ENCODE peak calls at places on chromosomes 11 and 22, in five cellular contexts. A is KBM-7, Y is NCI-H1092, D is body of pancreas, R is endothelial cell. S is an unnamed sample.

GRCh38 chr11:71396548-71397123 is 51.6 kb downstream of the DHCR7 start:
- DNase-seq in Y (peak), A (no peak), R (no peak), D (no peak), S (no peak)

GRCh38 chr11:112467721-112468120 is 207.1 kb upstream of the PLET1 start:
- DNase-seq in R (no peak), A (no peak), Y (no peak), D (no peak), S (no peak)

GRCh38 chr11:95147364-95147905 is 57.8 kb downstream of the ENDOD1 start:
- DNase-seq in A (peak), D (peak), Y (no peak), R (no peak), S (no peak)

GRCh38 chr11:122023614-122024250 is 92.3 kb downstream of the BLID start:
- DNase-seq in Y (no peak), R (no peak), D (no peak), A (no peak), S (no peak)

GRCh38 chr11:117668291-117668690 is 128.7 kb downstream of the DSCAML1 start:
- DNase-seq in R (no peak), D (no peak), Y (peak), A (no peak), S (no peak)

GRCh38 chr22:48256041-48256739 is 1493.7 kb downstream of the TBC1D22A start:
- DNase-seq in Y (no peak), A (no peak), D (no peak), R (no peak), S (no peak)

GRCh38 chr11:123654566-123655081 is at the start of gene SCN3B:
- DNase-seq in R (peak), Y (peak), D (peak), A (peak), S (no peak)

GRCh38 chr11:76030973-76031590 is 175.2 kb downstream of the WNT11 start:
- DNase-seq in Y (no peak), R (no peak), A (no peak), D (no peak), S (no peak)

GRCh38 chr11:118497831-118498230 is 29.4 kb upstream of the TTC36 start:
- DNase-seq in R (no peak), D (no peak), Y (no peak), A (no peak), S (no peak)

GRCh38 chr11:880447-880846 is 30.2 kb downstream of the CHID1 start:
- DNase-seq in R (no peak), D (no peak), Y (no peak), A (no peak), S (no peak)

GRCh38 chr11:33941637-33942160 is 49.8 kb upstream of the LMO2 start:
- DNase-seq in A (peak), D (no peak), R (no peak), Y (no peak), S (no peak)

GRCh38 chr11:19027829-19028595 is 32.5 kb downstream of the MRGPRX2 start:
- DNase-seq in A (no peak), Y (no peak), R (no peak), D (peak), S (no peak)

GRCh38 chr11:122197055-122197987 is 81.3 kb upstream of the BLID start:
- DNase-seq in R (no peak), D (no peak), Y (no peak), A (no peak), S (no peak)

GRCh38 chr11:10742460-10743208 is 8.4 kb upstream of the CTR9 start:
- DNase-seq in R (no peak), Y (no peak), A (no peak), D (no peak), S (peak)

GRCh38 chr22:49261616-49262015 is 566.1 kb downstream of the BRD1 start:
- DNase-seq in A (no peak), D (no peak), R (no peak), Y (no peak), S (no peak)

GRCh38 chr11:43397251-43397650 is 38.5 kb downstream of the TTC17 start:
- DNase-seq in D (no peak), Y (no peak), A (no peak), R (no peak), S (no peak)

GRCh38 chr11:24747275-24748251 is 250.7 kb downstream of the LUZP2 start:
- DNase-seq in D (no peak), Y (no peak), A (peak), R (no peak), S (no peak)

GRCh38 chr11:61911124-61911700 is 6.2 kb downstream of the RAB3IL1 start:
- DNase-seq in R (no peak), D (no peak), Y (no peak), A (no peak), S (no peak)

GRCh38 chr22:43849731-43850130 is 12.6 kb downstream of the SULT4A1 start:
- DNase-seq in Y (no peak), A (no peak), D (no peak), R (no peak), S (no peak)

GRCh38 chr11:134412508-134413333 is 679 bp upstream of the B3GAT1 start:
- DNase-seq in Y (peak), R (peak), A (no peak), D (no peak), S (no peak)

GRCh38 chr22:25357606-25358420 is 138.4 kb downstream of the CRYBB2 start:
- DNase-seq in Y (no peak), A (no peak), D (no peak), R (no peak), S (no peak)

GRCh38 chr11:100929377-100929776 is 200.2 kb downstream of the PGR start:
- DNase-seq in A (no peak), R (no peak), Y (no peak), D (no peak), S (no peak)

GRCh38 chr11:120168108-120168959 is 30.4 kb upstream of the TRIM29 start:
- DNase-seq in R (no peak), D (no peak), Y (no peak), A (no peak), S (no peak)

GRCh38 chr11:32053151-32053550 is 37.7 kb upstream of the RCN1 start:
- DNase-seq in D (no peak), A (no peak), R (no peak), Y (no peak), S (no peak)

GRCh38 chr11:131694526-131695424 is 324.4 kb downstream of the NTM start:
- DNase-seq in D (peak), A (peak), Y (peak), R (peak), S (no peak)

GRCh38 chr22:26893034-26893710 is 235.8 kb downstream of the MIAT start:
- DNase-seq in D (no peak), A (no peak), R (no peak), Y (peak), S (no peak)

GRCh38 chr11:2361565-2361964 is 15.5 kb upstream of the CD81 start:
- DNase-seq in R (no peak), Y (no peak), D (no peak), A (no peak), S (no peak)

GRCh38 chr11:8641332-8641731 is 41.1 kb downstream of the TRIM66 start:
- DNase-seq in A (no peak), D (no peak), Y (no peak), R (no peak), S (no peak)

GRCh38 chr11:99325807-99326206 is 305.1 kb downstream of the CNTN5 start:
- DNase-seq in Y (no peak), A (no peak), R (no peak), D (no peak), S (no peak)

GRCh38 chr11:19864141-19865120 is 151.8 kb downstream of the NAV2 start:
- DNase-seq in Y (no peak), D (no peak), R (no peak), A (no peak), S (no peak)

GRCh38 chr11:95559899-95560298 is 229.7 kb downstream of the FAM76B start:
- DNase-seq in R (no peak), D (peak), A (no peak), Y (no peak), S (no peak)

GRCh38 chr11:125275905-125276634 is 111.5 kb downstream of the PKNOX2 start:
- DNase-seq in D (peak), R (no peak), A (no peak), Y (peak), S (no peak)

GRCh38 chr22:22706253-22706940 is 62.0 kb downstream of the GGTLC2 start:
- DNase-seq in Y (no peak), A (no peak), R (no peak), D (no peak), S (no peak)

GRCh38 chr11:121721961-121722360 is 269.2 kb upstream of the SORL1-AS1 start:
- DNase-seq in R (no peak), A (no peak), D (no peak), Y (peak), S (no peak)

GRCh38 chr11:7524831-7525230 is 11.0 kb downstream of the PPFIBP2 start:
- DNase-seq in D (no peak), Y (no peak), A (peak), R (no peak), S (no peak)

GRCh38 chr11:78557236-78557635 is 17.4 kb downstream of the NARS2 start:
- DNase-seq in Y (no peak), A (no peak), D (no peak), R (no peak), S (no peak)

GRCh38 chr11:45098929-45099328 is 47.5 kb upstream of the PRDM11 start:
- DNase-seq in R (no peak), D (no peak), A (no peak), Y (no peak), S (no peak)

GRCh38 chr22:41507330-41508063 is 36.8 kb downstream of the POLR3H start:
- DNase-seq in A (no peak), R (no peak), D (no peak), Y (no peak), S (no peak)

GRCh38 chr22:27463121-27463520 is 338.4 kb downstream of the MN1 start:
- DNase-seq in D (no peak), Y (no peak), A (no peak), R (no peak), S (no peak)